ENCODE peak calls at places on chromosome 19, in ten cellular contexts. One of them, this sample, is unnamed.
A peak's percentile ranks its signal among the peaks of the same experiment; 100 is the strongest.

GRCh38 chr19:51421229-51422052 is 4.0 kb upstream of the SIGLEC10 start:
- DNase-seq in CMK: no peak
- DNase-seq in aorta: no peak
- DNase-seq in stimulated activated CD8-positive, alpha-beta memory T cell treated with anti-CD3 and anti-CD28 coated beads, Interleukin-7, amount 100 ng/mL, for 1 hour: no peak
- DNase-seq in left ventricle myocardium superior: no peak
- DNase-seq in right cardiac atrium: no peak
- DNase-seq in iPS DF 6.9: no peak
- DNase-seq in T-helper 9 cell: no peak
- DNase-seq in activated effector memory CD4-positive, alpha-beta T cell treated with anti-CD3 and anti-CD28 coated beads, Interleukin-2, amount 50 U/mL, for 16 hours: no peak
- DNase-seq in progenitor cell of endocrine pancreas: no peak
- DNase-seq in this sample: no peak

GRCh38 chr19:13803038-13803437 is 7.8 kb downstream of the ZSWIM4 start:
- DNase-seq in left ventricle myocardium superior: no peak
- DNase-seq in stimulated activated CD8-positive, alpha-beta memory T cell treated with anti-CD3 and anti-CD28 coated beads, Interleukin-7, amount 100 ng/mL, for 1 hour: no peak
- DNase-seq in activated effector memory CD4-positive, alpha-beta T cell treated with anti-CD3 and anti-CD28 coated beads, Interleukin-2, amount 50 U/mL, for 16 hours: no peak
- DNase-seq in T-helper 9 cell: no peak
- DNase-seq in iPS DF 6.9: no peak
- DNase-seq in right cardiac atrium: no peak
- DNase-seq in aorta: no peak
- DNase-seq in progenitor cell of endocrine pancreas: no peak
- DNase-seq in CMK: no peak
- DNase-seq in this sample: no peak

GRCh38 chr19:57887195-57887941 is 1.5 kb downstream of the ZNF814 start:
- DNase-seq in T-helper 9 cell: no peak
- DNase-seq in progenitor cell of endocrine pancreas: no peak
- DNase-seq in right cardiac atrium: no peak
- DNase-seq in activated effector memory CD4-positive, alpha-beta T cell treated with anti-CD3 and anti-CD28 coated beads, Interleukin-2, amount 50 U/mL, for 16 hours: no peak
- DNase-seq in stimulated activated CD8-positive, alpha-beta memory T cell treated with anti-CD3 and anti-CD28 coated beads, Interleukin-7, amount 100 ng/mL, for 1 hour: no peak
- DNase-seq in CMK: no peak
- DNase-seq in aorta: no peak
- DNase-seq in iPS DF 6.9: peak; percentile 73
- DNase-seq in left ventricle myocardium superior: no peak
- DNase-seq in this sample: no peak

GRCh38 chr19:33376423-33376822 is 2.9 kb downstream of the CEBPG start:
- DNase-seq in left ventricle myocardium superior: peak; percentile 85
- DNase-seq in right cardiac atrium: peak; percentile 93
- DNase-seq in progenitor cell of endocrine pancreas: no peak
- DNase-seq in T-helper 9 cell: no peak
- DNase-seq in stimulated activated CD8-positive, alpha-beta memory T cell treated with anti-CD3 and anti-CD28 coated beads, Interleukin-7, amount 100 ng/mL, for 1 hour: no peak
- DNase-seq in CMK: no peak
- DNase-seq in activated effector memory CD4-positive, alpha-beta T cell treated with anti-CD3 and anti-CD28 coated beads, Interleukin-2, amount 50 U/mL, for 16 hours: no peak
- DNase-seq in aorta: peak; percentile 92
- DNase-seq in iPS DF 6.9: no peak
- DNase-seq in this sample: peak; percentile 73

GRCh38 chr19:51441410-51442390 is 16.6 kb downstream of the SIGLEC8 start:
- DNase-seq in iPS DF 6.9: no peak
- DNase-seq in stimulated activated CD8-positive, alpha-beta memory T cell treated with anti-CD3 and anti-CD28 coated beads, Interleukin-7, amount 100 ng/mL, for 1 hour: peak; percentile 64
- DNase-seq in activated effector memory CD4-positive, alpha-beta T cell treated with anti-CD3 and anti-CD28 coated beads, Interleukin-2, amount 50 U/mL, for 16 hours: peak; percentile 94
- DNase-seq in right cardiac atrium: no peak
- DNase-seq in T-helper 9 cell: peak; percentile 64
- DNase-seq in progenitor cell of endocrine pancreas: no peak
- DNase-seq in CMK: no peak
- DNase-seq in aorta: no peak
- DNase-seq in left ventricle myocardium superior: no peak
- DNase-seq in this sample: no peak

GRCh38 chr19:38644719-38645118 is 2.7 kb upstream of the ACTN4 start:
- DNase-seq in stimulated activated CD8-positive, alpha-beta memory T cell treated with anti-CD3 and anti-CD28 coated beads, Interleukin-7, amount 100 ng/mL, for 1 hour: no peak
- DNase-seq in iPS DF 6.9: no peak
- DNase-seq in left ventricle myocardium superior: no peak
- DNase-seq in right cardiac atrium: peak; percentile 26
- DNase-seq in activated effector memory CD4-positive, alpha-beta T cell treated with anti-CD3 and anti-CD28 coated beads, Interleukin-2, amount 50 U/mL, for 16 hours: no peak
- DNase-seq in progenitor cell of endocrine pancreas: no peak
- DNase-seq in aorta: no peak
- DNase-seq in T-helper 9 cell: no peak
- DNase-seq in CMK: no peak
- DNase-seq in this sample: no peak

GRCh38 chr19:17948967-17949930 is 16.4 kb downstream of the CCDC124 start:
- DNase-seq in progenitor cell of endocrine pancreas: no peak
- DNase-seq in aorta: no peak
- DNase-seq in activated effector memory CD4-positive, alpha-beta T cell treated with anti-CD3 and anti-CD28 coated beads, Interleukin-2, amount 50 U/mL, for 16 hours: peak; percentile 71
- DNase-seq in CMK: no peak
- DNase-seq in iPS DF 6.9: no peak
- DNase-seq in right cardiac atrium: no peak
- DNase-seq in stimulated activated CD8-positive, alpha-beta memory T cell treated with anti-CD3 and anti-CD28 coated beads, Interleukin-7, amount 100 ng/mL, for 1 hour: no peak
- DNase-seq in left ventricle myocardium superior: no peak
- DNase-seq in T-helper 9 cell: no peak
- DNase-seq in this sample: no peak

GRCh38 chr19:20107301-20107700 is 29.5 kb downstream of the ZNF90 start:
- DNase-seq in stimulated activated CD8-positive, alpha-beta memory T cell treated with anti-CD3 and anti-CD28 coated beads, Interleukin-7, amount 100 ng/mL, for 1 hour: no peak
- DNase-seq in CMK: no peak
- DNase-seq in iPS DF 6.9: no peak
- DNase-seq in T-helper 9 cell: no peak
- DNase-seq in activated effector memory CD4-positive, alpha-beta T cell treated with anti-CD3 and anti-CD28 coated beads, Interleukin-2, amount 50 U/mL, for 16 hours: no peak
- DNase-seq in aorta: no peak
- DNase-seq in right cardiac atrium: no peak
- DNase-seq in left ventricle myocardium superior: no peak
- DNase-seq in progenitor cell of endocrine pancreas: no peak
- DNase-seq in this sample: no peak

GRCh38 chr19:36449059-36449670 is 30.7 kb upstream of the ZFP82 start:
- DNase-seq in stimulated activated CD8-positive, alpha-beta memory T cell treated with anti-CD3 and anti-CD28 coated beads, Interleukin-7, amount 100 ng/mL, for 1 hour: no peak
- DNase-seq in aorta: no peak
- DNase-seq in iPS DF 6.9: no peak
- DNase-seq in left ventricle myocardium superior: no peak
- DNase-seq in T-helper 9 cell: no peak
- DNase-seq in right cardiac atrium: no peak
- DNase-seq in activated effector memory CD4-positive, alpha-beta T cell treated with anti-CD3 and anti-CD28 coated beads, Interleukin-2, amount 50 U/mL, for 16 hours: no peak
- DNase-seq in progenitor cell of endocrine pancreas: no peak
- DNase-seq in CMK: no peak
- DNase-seq in this sample: no peak

GRCh38 chr19:55462722-55463121 is 1.3 kb upstream of the ISOC2 start:
- DNase-seq in stimulated activated CD8-positive, alpha-beta memory T cell treated with anti-CD3 and anti-CD28 coated beads, Interleukin-7, amount 100 ng/mL, for 1 hour: no peak
- DNase-seq in left ventricle myocardium superior: no peak
- DNase-seq in aorta: no peak
- DNase-seq in activated effector memory CD4-positive, alpha-beta T cell treated with anti-CD3 and anti-CD28 coated beads, Interleukin-2, amount 50 U/mL, for 16 hours: no peak
- DNase-seq in right cardiac atrium: peak; percentile 36
- DNase-seq in iPS DF 6.9: no peak
- DNase-seq in T-helper 9 cell: no peak
- DNase-seq in progenitor cell of endocrine pancreas: no peak
- DNase-seq in CMK: no peak
- DNase-seq in this sample: no peak

GRCh38 chr19:49224856-49225255 is 67.3 kb downstream of the TRPM4 start:
- DNase-seq in stimulated activated CD8-positive, alpha-beta memory T cell treated with anti-CD3 and anti-CD28 coated beads, Interleukin-7, amount 100 ng/mL, for 1 hour: no peak
- DNase-seq in iPS DF 6.9: peak; percentile 48
- DNase-seq in left ventricle myocardium superior: peak; percentile 40
- DNase-seq in T-helper 9 cell: no peak
- DNase-seq in right cardiac atrium: no peak
- DNase-seq in activated effector memory CD4-positive, alpha-beta T cell treated with anti-CD3 and anti-CD28 coated beads, Interleukin-2, amount 50 U/mL, for 16 hours: peak; percentile 65
- DNase-seq in aorta: no peak
- DNase-seq in CMK: no peak
- DNase-seq in progenitor cell of endocrine pancreas: no peak
- DNase-seq in this sample: peak; percentile 63

GRCh38 chr19:45895519-45895972 is 6.9 kb downstream of the MYPOP start:
- DNase-seq in left ventricle myocardium superior: no peak
- DNase-seq in T-helper 9 cell: no peak
- DNase-seq in iPS DF 6.9: no peak
- DNase-seq in aorta: no peak
- DNase-seq in activated effector memory CD4-positive, alpha-beta T cell treated with anti-CD3 and anti-CD28 coated beads, Interleukin-2, amount 50 U/mL, for 16 hours: no peak
- DNase-seq in CMK: no peak
- DNase-seq in right cardiac atrium: peak; percentile 12
- DNase-seq in stimulated activated CD8-positive, alpha-beta memory T cell treated with anti-CD3 and anti-CD28 coated beads, Interleukin-7, amount 100 ng/mL, for 1 hour: no peak
- DNase-seq in progenitor cell of endocrine pancreas: no peak
- DNase-seq in this sample: no peak

GRCh38 chr19:11166281-11167142 is 10.9 kb upstream of the SPC24 start:
- DNase-seq in aorta: no peak
- DNase-seq in iPS DF 6.9: no peak
- DNase-seq in T-helper 9 cell: no peak
- DNase-seq in progenitor cell of endocrine pancreas: no peak
- DNase-seq in left ventricle myocardium superior: peak; percentile 73
- DNase-seq in stimulated activated CD8-positive, alpha-beta memory T cell treated with anti-CD3 and anti-CD28 coated beads, Interleukin-7, amount 100 ng/mL, for 1 hour: no peak
- DNase-seq in CMK: no peak
- DNase-seq in right cardiac atrium: peak; percentile 88
- DNase-seq in activated effector memory CD4-positive, alpha-beta T cell treated with anti-CD3 and anti-CD28 coated beads, Interleukin-2, amount 50 U/mL, for 16 hours: no peak
- DNase-seq in this sample: peak; percentile 75

GRCh38 chr19:43337737-43338136 is 15.7 kb upstream of the CD177 start:
- DNase-seq in T-helper 9 cell: no peak
- DNase-seq in iPS DF 6.9: no peak
- DNase-seq in stimulated activated CD8-positive, alpha-beta memory T cell treated with anti-CD3 and anti-CD28 coated beads, Interleukin-7, amount 100 ng/mL, for 1 hour: no peak
- DNase-seq in right cardiac atrium: no peak
- DNase-seq in progenitor cell of endocrine pancreas: no peak
- DNase-seq in left ventricle myocardium superior: no peak
- DNase-seq in CMK: no peak
- DNase-seq in activated effector memory CD4-positive, alpha-beta T cell treated with anti-CD3 and anti-CD28 coated beads, Interleukin-2, amount 50 U/mL, for 16 hours: no peak
- DNase-seq in aorta: no peak
- DNase-seq in this sample: no peak

GRCh38 chr19:16118489-16119033 is 6.9 kb downstream of the RAB8A start:
- DNase-seq in CMK: no peak
- DNase-seq in progenitor cell of endocrine pancreas: no peak
- DNase-seq in right cardiac atrium: peak; percentile 71
- DNase-seq in iPS DF 6.9: no peak
- DNase-seq in activated effector memory CD4-positive, alpha-beta T cell treated with anti-CD3 and anti-CD28 coated beads, Interleukin-2, amount 50 U/mL, for 16 hours: peak; percentile 74
- DNase-seq in left ventricle myocardium superior: peak; percentile 49
- DNase-seq in T-helper 9 cell: no peak
- DNase-seq in stimulated activated CD8-positive, alpha-beta memory T cell treated with anti-CD3 and anti-CD28 coated beads, Interleukin-7, amount 100 ng/mL, for 1 hour: no peak
- DNase-seq in aorta: no peak
- DNase-seq in this sample: no peak

GRCh38 chr19:47631681-47632446 is 22.9 kb downstream of the BICRA start:
- DNase-seq in left ventricle myocardium superior: peak; percentile 64
- DNase-seq in stimulated activated CD8-positive, alpha-beta memory T cell treated with anti-CD3 and anti-CD28 coated beads, Interleukin-7, amount 100 ng/mL, for 1 hour: no peak
- DNase-seq in aorta: peak; percentile 79
- DNase-seq in CMK: no peak
- DNase-seq in activated effector memory CD4-positive, alpha-beta T cell treated with anti-CD3 and anti-CD28 coated beads, Interleukin-2, amount 50 U/mL, for 16 hours: no peak
- DNase-seq in iPS DF 6.9: no peak
- DNase-seq in right cardiac atrium: no peak
- DNase-seq in T-helper 9 cell: no peak
- DNase-seq in progenitor cell of endocrine pancreas: no peak
- DNase-seq in this sample: no peak

GRCh38 chr19:43674630-43674982 is 4.6 kb upstream of the PLAUR start:
- DNase-seq in T-helper 9 cell: no peak
- DNase-seq in CMK: no peak
- DNase-seq in left ventricle myocardium superior: no peak
- DNase-seq in iPS DF 6.9: no peak
- DNase-seq in stimulated activated CD8-positive, alpha-beta memory T cell treated with anti-CD3 and anti-CD28 coated beads, Interleukin-7, amount 100 ng/mL, for 1 hour: no peak
- DNase-seq in aorta: no peak
- DNase-seq in right cardiac atrium: no peak
- DNase-seq in progenitor cell of endocrine pancreas: no peak
- DNase-seq in activated effector memory CD4-positive, alpha-beta T cell treated with anti-CD3 and anti-CD28 coated beads, Interleukin-2, amount 50 U/mL, for 16 hours: no peak
- DNase-seq in this sample: peak; percentile 68

GRCh38 chr19:1855040-1855827 is 7.0 kb upstream of the REXO1 start:
- DNase-seq in aorta: peak; percentile 92
- DNase-seq in T-helper 9 cell: peak; percentile 68
- DNase-seq in right cardiac atrium: peak; percentile 97
- DNase-seq in stimulated activated CD8-positive, alpha-beta memory T cell treated with anti-CD3 and anti-CD28 coated beads, Interleukin-7, amount 100 ng/mL, for 1 hour: peak; percentile 53
- DNase-seq in iPS DF 6.9: no peak
- DNase-seq in activated effector memory CD4-positive, alpha-beta T cell treated with anti-CD3 and anti-CD28 coated beads, Interleukin-2, amount 50 U/mL, for 16 hours: peak; percentile 92
- DNase-seq in left ventricle myocardium superior: peak; percentile 94
- DNase-seq in CMK: peak; percentile 85
- DNase-seq in progenitor cell of endocrine pancreas: no peak
- DNase-seq in this sample: peak; percentile 97

GRCh38 chr19:12676928-12677327 is 4.8 kb downstream of the DHPS start:
- DNase-seq in progenitor cell of endocrine pancreas: no peak
- DNase-seq in stimulated activated CD8-positive, alpha-beta memory T cell treated with anti-CD3 and anti-CD28 coated beads, Interleukin-7, amount 100 ng/mL, for 1 hour: no peak
- DNase-seq in aorta: no peak
- DNase-seq in activated effector memory CD4-positive, alpha-beta T cell treated with anti-CD3 and anti-CD28 coated beads, Interleukin-2, amount 50 U/mL, for 16 hours: no peak
- DNase-seq in CMK: no peak
- DNase-seq in left ventricle myocardium superior: no peak
- DNase-seq in right cardiac atrium: peak; percentile 50
- DNase-seq in T-helper 9 cell: no peak
- DNase-seq in iPS DF 6.9: no peak
- DNase-seq in this sample: no peak

GRCh38 chr19:2344381-2344870 is 15.6 kb upstream of the TMPRSS9 start:
- DNase-seq in activated effector memory CD4-positive, alpha-beta T cell treated with anti-CD3 and anti-CD28 coated beads, Interleukin-2, amount 50 U/mL, for 16 hours: no peak
- DNase-seq in aorta: no peak
- DNase-seq in stimulated activated CD8-positive, alpha-beta memory T cell treated with anti-CD3 and anti-CD28 coated beads, Interleukin-7, amount 100 ng/mL, for 1 hour: no peak
- DNase-seq in iPS DF 6.9: no peak
- DNase-seq in CMK: no peak
- DNase-seq in progenitor cell of endocrine pancreas: no peak
- DNase-seq in right cardiac atrium: peak; percentile 30
- DNase-seq in T-helper 9 cell: no peak
- DNase-seq in left ventricle myocardium superior: peak; percentile 17
- DNase-seq in this sample: no peak

GRCh38 chr19:3663838-3664237 is 36.4 kb downstream of the PIP5K1C start:
- DNase-seq in right cardiac atrium: peak; percentile 50
- DNase-seq in iPS DF 6.9: no peak
- DNase-seq in left ventricle myocardium superior: no peak
- DNase-seq in activated effector memory CD4-positive, alpha-beta T cell treated with anti-CD3 and anti-CD28 coated beads, Interleukin-2, amount 50 U/mL, for 16 hours: no peak
- DNase-seq in stimulated activated CD8-positive, alpha-beta memory T cell treated with anti-CD3 and anti-CD28 coated beads, Interleukin-7, amount 100 ng/mL, for 1 hour: no peak
- DNase-seq in aorta: no peak
- DNase-seq in CMK: no peak
- DNase-seq in progenitor cell of endocrine pancreas: no peak
- DNase-seq in T-helper 9 cell: no peak
- DNase-seq in this sample: no peak

GRCh38 chr19:7637374-7638256 is 705 bp downstream of the STXBP2 start:
- DNase-seq in right cardiac atrium: peak; percentile 84
- DNase-seq in aorta: no peak
- DNase-seq in left ventricle myocardium superior: peak; percentile 69
- DNase-seq in activated effector memory CD4-positive, alpha-beta T cell treated with anti-CD3 and anti-CD28 coated beads, Interleukin-2, amount 50 U/mL, for 16 hours: peak; percentile 72
- DNase-seq in stimulated activated CD8-positive, alpha-beta memory T cell treated with anti-CD3 and anti-CD28 coated beads, Interleukin-7, amount 100 ng/mL, for 1 hour: no peak
- DNase-seq in CMK: peak; percentile 74
- DNase-seq in progenitor cell of endocrine pancreas: no peak
- DNase-seq in iPS DF 6.9: no peak
- DNase-seq in T-helper 9 cell: no peak
- DNase-seq in this sample: no peak

GRCh38 chr19:7292950-7293794 is 1.0 kb downstream of the INSR start:
- DNase-seq in stimulated activated CD8-positive, alpha-beta memory T cell treated with anti-CD3 and anti-CD28 coated beads, Interleukin-7, amount 100 ng/mL, for 1 hour: no peak
- DNase-seq in activated effector memory CD4-positive, alpha-beta T cell treated with anti-CD3 and anti-CD28 coated beads, Interleukin-2, amount 50 U/mL, for 16 hours: no peak
- DNase-seq in progenitor cell of endocrine pancreas: no peak
- DNase-seq in right cardiac atrium: peak; percentile 82
- DNase-seq in iPS DF 6.9: no peak
- DNase-seq in aorta: peak; percentile 83
- DNase-seq in left ventricle myocardium superior: peak; percentile 72
- DNase-seq in CMK: no peak
- DNase-seq in T-helper 9 cell: no peak
- DNase-seq in this sample: peak; percentile 40

GRCh38 chr19:39303373-39304184 is 7.4 kb downstream of the IFNL1 start:
- DNase-seq in CMK: no peak
- DNase-seq in activated effector memory CD4-positive, alpha-beta T cell treated with anti-CD3 and anti-CD28 coated beads, Interleukin-2, amount 50 U/mL, for 16 hours: peak; percentile 16
- DNase-seq in aorta: peak; percentile 12
- DNase-seq in progenitor cell of endocrine pancreas: no peak
- DNase-seq in left ventricle myocardium superior: no peak
- DNase-seq in stimulated activated CD8-positive, alpha-beta memory T cell treated with anti-CD3 and anti-CD28 coated beads, Interleukin-7, amount 100 ng/mL, for 1 hour: no peak
- DNase-seq in right cardiac atrium: no peak
- DNase-seq in T-helper 9 cell: no peak
- DNase-seq in iPS DF 6.9: no peak
- DNase-seq in this sample: no peak

GRCh38 chr19:14381689-14382474 is 638 bp downstream of the ADGRE5 start:
- DNase-seq in iPS DF 6.9: no peak
- DNase-seq in stimulated activated CD8-positive, alpha-beta memory T cell treated with anti-CD3 and anti-CD28 coated beads, Interleukin-7, amount 100 ng/mL, for 1 hour: no peak
- DNase-seq in left ventricle myocardium superior: peak; percentile 56
- DNase-seq in aorta: no peak
- DNase-seq in T-helper 9 cell: peak; percentile 68
- DNase-seq in activated effector memory CD4-positive, alpha-beta T cell treated with anti-CD3 and anti-CD28 coated beads, Interleukin-2, amount 50 U/mL, for 16 hours: peak; percentile 89
- DNase-seq in progenitor cell of endocrine pancreas: no peak
- DNase-seq in right cardiac atrium: peak; percentile 78
- DNase-seq in CMK: no peak
- DNase-seq in this sample: peak; percentile 66

GRCh38 chr19:43807651-43808050 is 5.4 kb upstream of the LYPD5 start:
- DNase-seq in activated effector memory CD4-positive, alpha-beta T cell treated with anti-CD3 and anti-CD28 coated beads, Interleukin-2, amount 50 U/mL, for 16 hours: no peak
- DNase-seq in progenitor cell of endocrine pancreas: no peak
- DNase-seq in aorta: no peak
- DNase-seq in right cardiac atrium: no peak
- DNase-seq in iPS DF 6.9: no peak
- DNase-seq in T-helper 9 cell: no peak
- DNase-seq in left ventricle myocardium superior: no peak
- DNase-seq in CMK: no peak
- DNase-seq in stimulated activated CD8-positive, alpha-beta memory T cell treated with anti-CD3 and anti-CD28 coated beads, Interleukin-7, amount 100 ng/mL, for 1 hour: no peak
- DNase-seq in this sample: no peak

GRCh38 chr19:33689138-33689746 is 67.5 kb downstream of the CHST8 start:
- DNase-seq in activated effector memory CD4-positive, alpha-beta T cell treated with anti-CD3 and anti-CD28 coated beads, Interleukin-2, amount 50 U/mL, for 16 hours: peak; percentile 55
- DNase-seq in stimulated activated CD8-positive, alpha-beta memory T cell treated with anti-CD3 and anti-CD28 coated beads, Interleukin-7, amount 100 ng/mL, for 1 hour: no peak
- DNase-seq in CMK: no peak
- DNase-seq in left ventricle myocardium superior: no peak
- DNase-seq in iPS DF 6.9: no peak
- DNase-seq in progenitor cell of endocrine pancreas: no peak
- DNase-seq in right cardiac atrium: no peak
- DNase-seq in T-helper 9 cell: no peak
- DNase-seq in aorta: peak; percentile 48
- DNase-seq in this sample: no peak

GRCh38 chr19:13765395-13766094 is 1.2 kb downstream of the MRI1 start:
- DNase-seq in CMK: no peak
- DNase-seq in T-helper 9 cell: no peak
- DNase-seq in progenitor cell of endocrine pancreas: no peak
- DNase-seq in iPS DF 6.9: no peak
- DNase-seq in stimulated activated CD8-positive, alpha-beta memory T cell treated with anti-CD3 and anti-CD28 coated beads, Interleukin-7, amount 100 ng/mL, for 1 hour: no peak
- DNase-seq in left ventricle myocardium superior: no peak
- DNase-seq in right cardiac atrium: no peak
- DNase-seq in aorta: no peak
- DNase-seq in activated effector memory CD4-positive, alpha-beta T cell treated with anti-CD3 and anti-CD28 coated beads, Interleukin-2, amount 50 U/mL, for 16 hours: no peak
- DNase-seq in this sample: no peak

This sample was measured in AG20443.